ENCODE peak calls at places on chromosome 11, in four cellular contexts. P is tibial artery, K is endothelial cell, W is neural progenitor cell. Z is an unnamed sample.
A peak's percentile ranks its signal among the peaks of the same experiment; 100 is the strongest.

GRCh38 chr11:72741429-72741833 is 10.8 kb downstream of the ARAP1 start:
- DNase-seq in W (peak; percentile 38), P (no peak), K (peak; percentile 31), Z (no peak)

GRCh38 chr11:30863177-30863576 is 277.0 kb upstream of the MPPED2 start:
- DNase-seq in W (peak; percentile 60), P (no peak), K (no peak), Z (no peak)

GRCh38 chr11:2841411-2842190 is 44.0 kb downstream of the CDKN1C start:
- DNase-seq in W (no peak), K (no peak), P (no peak), Z (no peak)

GRCh38 chr11:60971520-60971919 is at the start of gene CD6:
- DNase-seq in W (no peak), P (no peak), K (no peak), Z (no peak)

GRCh38 chr11:73137262-73137941 is 4.7 kb downstream of the FCHSD2 start:
- DNase-seq in K (no peak), P (no peak), W (no peak), Z (no peak)

GRCh38 chr11:33476945-33477584 is 219.9 kb downstream of the HIPK3 start:
- DNase-seq in P (no peak), W (no peak), K (no peak), Z (no peak)

GRCh38 chr11:10233581-10233980 is 60.4 kb downstream of the SBF2 start:
- DNase-seq in P (no peak), K (no peak), W (no peak), Z (no peak)

GRCh38 chr11:66426314-66426713 is 5.5 kb downstream of the NPAS4 start:
- DNase-seq in K (no peak), P (no peak), W (no peak), Z (no peak)

GRCh38 chr11:102085864-102086551 is 24.2 kb upstream of the YAP1 start:
- DNase-seq in W (no peak), K (no peak), P (no peak), Z (no peak)

GRCh38 chr11:78032090-78032489 is 9.0 kb upstream of the KCTD14 start:
- DNase-seq in W (no peak), P (no peak), K (no peak), Z (no peak)

GRCh38 chr11:57364851-57365660 is 15.9 kb downstream of the PRG3 start:
- DNase-seq in K (no peak), W (peak; percentile 32), P (no peak), Z (no peak)

GRCh38 chr11:118049771-118050170 is 27.1 kb upstream of the TMPRSS4 start:
- DNase-seq in P (peak; percentile 31), W (no peak), K (no peak), Z (no peak)

DNA sequence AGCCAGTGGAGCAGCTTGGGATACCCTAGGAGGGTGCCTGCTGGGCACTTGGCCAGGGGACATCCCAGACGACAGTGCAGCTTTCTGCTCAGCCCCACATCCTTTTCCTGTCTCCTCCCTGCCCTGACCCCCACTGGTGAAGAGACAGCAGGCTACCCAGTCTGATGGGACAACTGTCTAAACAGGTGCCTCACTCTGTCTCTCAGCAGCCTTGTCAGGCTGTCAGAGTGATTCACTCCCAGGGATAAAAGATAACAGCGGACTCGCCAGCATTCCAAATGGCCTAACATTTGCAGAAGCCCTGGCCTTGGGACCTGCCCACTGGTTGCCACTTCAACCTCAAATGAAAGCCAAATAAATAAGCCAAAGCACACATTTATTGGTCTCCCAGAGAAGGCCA is 318.6 kb upstream of the PLET1 start:
- DNase-seq in P (no peak), W (no peak), K (no peak), Z (no peak)
- TF ChIP-seq CTCF in P (no peak), W (no peak), K (no peak), Z (no peak)

GRCh38 chr11:7351228-7351627 is 99.5 kb downstream of the SYT9 start:
- DNase-seq in K (no peak), P (no peak), W (no peak), Z (peak; percentile 22)

GRCh38 chr11:7348432-7349298 is 97.0 kb downstream of the SYT9 start:
- DNase-seq in K (no peak), W (peak; percentile 38), P (no peak), Z (no peak)

GRCh38 chr11:7347611-7348431 is 96.1 kb downstream of the SYT9 start:
- DNase-seq in K (no peak), W (no peak), P (no peak), Z (no peak)

GRCh38 chr11:7353100-7353499 is 101.4 kb downstream of the SYT9 start:
- DNase-seq in W (peak; percentile 47), P (no peak), K (peak; percentile 46), Z (peak; percentile 15)
- TF ChIP-seq CTCF in W (peak; percentile 51), P (no peak), K (peak; percentile 29), Z (peak; percentile 20)

DNA sequence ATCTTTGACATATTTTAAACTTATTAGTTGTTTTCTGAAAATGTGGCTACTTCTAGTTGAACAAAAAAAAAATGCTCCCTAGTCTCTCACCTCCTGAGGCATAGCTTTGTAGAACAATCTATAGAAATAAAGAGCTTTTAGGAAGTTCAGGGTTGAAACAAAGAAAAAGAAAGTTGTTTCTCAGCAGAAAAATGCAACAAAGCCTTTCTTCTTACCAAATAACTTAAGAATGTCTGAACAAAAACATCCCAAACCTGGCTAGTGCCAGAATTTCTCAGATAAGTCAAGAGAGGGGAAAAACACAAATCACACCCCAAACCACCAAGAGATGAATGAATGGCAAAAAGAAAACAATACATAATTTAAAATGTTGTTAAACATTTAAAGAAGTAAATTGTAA is 114.1 kb downstream of the MAML2 start:
- DNase-seq in W (no peak), K (no peak), P (no peak), Z (no peak)
- TF ChIP-seq CTCF in W (no peak), K (no peak), P (no peak), Z (no peak)

GRCh38 chr11:69541001-69541285 is 59.5 kb downstream of the LINC01488 start:
- DNase-seq in K (no peak), P (no peak), W (no peak), Z (no peak)

GRCh38 chr11:69541501-69542313 is 60.2 kb downstream of the LINC01488 start:
- DNase-seq in W (no peak), K (no peak), P (no peak), Z (no peak)

GRCh38 chr11:69539416-69540117 is 58.1 kb downstream of the LINC01488 start:
- DNase-seq in P (no peak), W (no peak), K (no peak), Z (no peak)

GRCh38 chr11:69538840-69539239 is 57.4 kb downstream of the LINC01488 start:
- DNase-seq in W (no peak), K (no peak), P (no peak), Z (no peak)

DNA sequence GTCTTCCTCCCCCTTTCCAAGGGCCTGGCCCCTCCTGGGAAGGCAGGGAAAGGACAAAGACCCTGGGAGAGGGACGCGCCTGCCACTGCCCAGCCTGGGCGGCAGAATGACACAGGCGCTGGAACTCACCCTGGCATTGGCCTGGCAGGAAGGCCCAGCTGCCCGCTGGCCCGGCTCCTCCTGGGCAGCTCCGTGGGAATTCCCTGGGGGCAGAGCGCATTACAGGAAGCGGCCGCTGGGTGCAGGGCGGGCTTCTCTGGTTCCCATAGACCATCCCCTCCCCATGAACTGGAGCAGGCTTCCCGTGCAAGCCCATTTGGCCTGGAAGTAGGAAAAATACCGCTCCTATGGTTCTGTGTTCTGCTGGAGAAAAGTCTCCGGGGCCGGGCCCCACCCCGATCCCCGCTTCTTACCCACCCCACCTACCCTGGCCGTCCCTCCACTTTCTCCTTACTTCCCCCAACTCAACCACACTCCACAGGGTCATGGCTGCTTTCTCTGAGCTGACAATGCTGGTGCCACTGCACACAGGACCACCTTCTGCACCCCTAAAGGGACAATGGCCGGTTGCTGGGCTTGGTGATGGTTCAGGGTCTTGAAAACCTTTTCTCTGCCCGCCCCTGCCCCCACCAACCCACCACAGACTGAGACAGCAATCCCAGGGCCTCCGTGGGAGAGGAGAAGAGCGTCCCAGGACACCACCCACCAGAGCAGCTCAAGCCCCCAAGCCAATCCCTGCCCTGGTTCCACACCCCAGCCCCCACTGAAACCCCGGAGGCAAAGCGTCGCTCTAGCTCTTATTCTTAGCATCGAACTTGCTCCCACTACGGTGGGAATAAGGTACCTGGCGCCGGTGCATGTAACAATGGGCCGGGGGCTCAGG is 58.9 kb downstream of the LINC01488 start:
- DNase-seq in W (peak; percentile 23), K (no peak), P (peak; percentile 93), Z (no peak)
- TF ChIP-seq CTCF in W (peak; percentile 23), K (no peak), P (peak; percentile 44), Z (no peak)

GRCh38 chr11:44752262-44752661 is 25.5 kb downstream of the TSPAN18 start:
- DNase-seq in K (no peak), W (no peak), P (peak; percentile 4), Z (no peak)

GRCh38 chr11:44751066-44751465 is 24.3 kb downstream of the TSPAN18 start:
- DNase-seq in P (peak; percentile 75), K (no peak), W (no peak), Z (no peak)

GRCh38 chr11:44748606-44749005 is 21.8 kb downstream of the TSPAN18 start:
- DNase-seq in K (no peak), P (peak; percentile 45), W (no peak), Z (no peak)

GRCh38 chr11:44749160-44749559 is 22.4 kb downstream of the TSPAN18 start:
- DNase-seq in P (peak; percentile 1), W (no peak), K (no peak), Z (no peak)

DNA sequence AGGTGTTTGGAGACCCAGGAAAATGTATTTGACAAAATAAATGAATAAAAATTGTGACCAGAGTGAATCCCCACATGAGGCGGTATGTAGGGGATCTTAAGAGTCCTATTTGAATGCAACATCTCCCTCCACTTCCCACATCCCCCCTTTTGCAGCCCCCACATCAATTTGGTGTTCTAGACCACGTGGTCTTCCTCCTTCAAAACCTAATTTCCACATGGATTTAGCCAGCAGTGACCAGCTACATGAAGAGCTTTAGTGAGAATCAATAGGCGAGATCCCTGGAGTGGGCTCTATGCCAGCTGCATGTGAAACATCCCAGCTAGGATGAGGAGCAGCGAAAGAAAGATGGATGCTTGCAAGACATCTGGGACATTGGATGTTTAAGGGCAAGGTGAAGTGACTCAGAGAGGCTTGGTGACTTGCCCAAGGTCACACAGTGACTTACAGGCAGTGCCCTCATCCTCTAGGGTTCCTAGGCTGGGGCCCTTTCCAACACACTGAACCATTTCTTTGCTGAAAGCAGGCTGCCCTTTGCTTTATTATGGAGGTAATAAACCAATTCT is 23.8 kb downstream of the TSPAN18 start:
- DNase-seq in K (no peak), W (no peak), P (peak; percentile 60), Z (no peak)
- TF ChIP-seq CTCF in K (no peak), W (no peak), P (no peak), Z (no peak)

DNA sequence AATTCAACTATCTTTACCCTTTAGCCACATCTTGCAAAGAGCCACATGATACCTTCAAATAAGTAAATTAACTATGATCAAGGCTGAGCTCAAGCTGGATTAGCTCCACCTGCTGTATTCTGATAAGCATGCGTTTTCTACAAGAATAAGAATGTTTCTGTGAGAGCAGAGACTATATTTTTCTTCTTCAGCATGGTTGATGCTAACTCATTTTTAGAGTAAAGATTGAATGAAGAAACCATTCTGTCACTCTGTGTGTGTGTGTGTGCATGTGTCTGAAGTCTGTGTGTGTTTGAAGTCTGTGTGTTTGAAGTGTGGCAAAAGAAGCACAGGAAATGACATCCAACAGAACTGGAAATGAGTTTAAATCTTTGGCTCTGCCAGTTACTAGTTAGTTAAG is 12.0 kb upstream of the LAYN start:
- DNase-seq in P (no peak), W (no peak), K (no peak), Z (no peak)
- TF ChIP-seq CTCF in P (no peak), W (no peak), K (no peak), Z (no peak)

Z was measured in glutamatergic neuron.